ENCODE peak calls at places on chromosomes 6 and 20, in eight cellular contexts. I is HCT116; T is lower lobe of right lung; W is mesenchymal stem cell; Q is right cardiac atrium; Y is CD8-positive, alpha-beta memory T cell; A is GM23338; X is tibial nerve. U is an unnamed sample.
A peak's percentile ranks its signal among the peaks of the same experiment; 100 is the strongest.

GRCh38 chr6:134624781-134625180 is 306.9 kb upstream of the SGK1 start:
- DNase-seq in Q (no peak), X (no peak), W (no peak), Y (no peak), A (no peak), I (no peak), T (no peak), U (no peak)

GRCh38 chr20:3360752-3361151 is 46.7 kb downstream of the DNAAF9 start:
- DNase-seq in T (no peak), Q (no peak), A (no peak), I (no peak), X (no peak), W (no peak), Y (no peak), U (no peak)

GRCh38 chr6:151154418-151154817 is 85.3 kb upstream of the AKAP12 start:
- DNase-seq in Y (no peak), Q (peak; percentile 77), X (no peak), I (no peak), A (no peak), W (peak; percentile 64), T (no peak), U (no peak)

GRCh38 chr6:21831531-21832291 is 238.2 kb downstream of the SOX4 start:
- DNase-seq in I (no peak), A (no peak), T (no peak), W (peak; percentile 33), Y (no peak), Q (no peak), X (no peak), U (no peak)

GRCh38 chr20:50866036-50866685 is 65.1 kb downstream of the ADNP start:
- DNase-seq in X (no peak), I (no peak), Y (no peak), A (no peak), Q (peak; percentile 18), W (no peak), T (no peak), U (peak; percentile 64)

GRCh38 chr20:22438926-22439325 is 145.4 kb downstream of the FOXA2 start:
- DNase-seq in I (peak; percentile 4), Q (no peak), A (peak; percentile 55), X (no peak), W (no peak), T (no peak), Y (no peak), U (no peak)

GRCh38 chr6:87730310-87730709 is 28.3 kb upstream of the AKIRIN2 start:
- DNase-seq in T (no peak), I (no peak), W (no peak), Y (no peak), Q (peak; percentile 80), A (no peak), X (peak; percentile 37), U (no peak)

GRCh38 chr20:764255-764654 is 4.0 kb downstream of the SLC52A3 start:
- DNase-seq in I (no peak), W (no peak), Y (no peak), T (no peak), X (no peak), A (no peak), Q (no peak), U (no peak)

GRCh38 chr6:119137194-119138072 is 59.0 kb upstream of the FAM184A start:
- DNase-seq in I (no peak), T (no peak), Y (no peak), A (no peak), Q (no peak), X (no peak), W (peak; percentile 28), U (no peak)

GRCh38 chr20:51725584-51726176 is 42.5 kb downstream of the ATP9A start:
- DNase-seq in X (no peak), I (no peak), W (no peak), Q (no peak), Y (no peak), T (no peak), A (no peak), U (no peak)

GRCh38 chr6:157229219-157229607 is 94.1 kb downstream of the TMEM242 start:
- DNase-seq in T (no peak), A (peak; percentile 41), Q (no peak), X (no peak), I (no peak), W (no peak), Y (no peak), U (no peak)

GRCh38 chr6:109834131-109834530 is 143.0 kb downstream of the FIG4 start:
- DNase-seq in X (no peak), Y (no peak), I (no peak), T (no peak), Q (no peak), W (no peak), A (no peak), U (no peak)

GRCh38 chr6:47245745-47246371 is 63.8 kb downstream of the TNFRSF21 start:
- DNase-seq in Y (no peak), Q (no peak), A (no peak), T (no peak), W (peak; percentile 36), X (no peak), I (no peak), U (no peak)

GRCh38 chr20:46076806-46077205 is 13.0 kb downstream of the NCOA5 start:
- DNase-seq in T (no peak), Q (no peak), I (no peak), Y (no peak), A (no peak), W (no peak), X (no peak), U (no peak)

GRCh38 chr20:57678340-57678739 is 31.5 kb downstream of the PMEPA1 start:
- DNase-seq in X (no peak), Q (peak; percentile 63), W (no peak), A (no peak), I (no peak), T (no peak), Y (no peak), U (no peak)

GRCh38 chr20:41696428-41696827 is 78.3 kb upstream of the CHD6 start:
- DNase-seq in T (no peak), A (no peak), Y (no peak), X (no peak), W (peak; percentile 6), Q (no peak), I (no peak), U (no peak)

GRCh38 chr20:35394271-35394670 is 17.5 kb downstream of the UQCC1 start:
- DNase-seq in T (no peak), A (no peak), Y (no peak), I (no peak), X (no peak), Q (no peak), W (no peak), U (no peak)

GRCh38 chr6:3748208-3748701 is 3.3 kb downstream of the PXDC1 start:
- DNase-seq in Y (no peak), I (peak; percentile 53), W (peak; percentile 89), T (peak; percentile 70), X (peak; percentile 50), Q (peak; percentile 81), A (peak; percentile 87), U (no peak)

GRCh38 chr6:75171151-75171550 is 34.7 kb downstream of the COL12A1 start:
- DNase-seq in A (no peak), W (no peak), T (no peak), Q (no peak), Y (no peak), I (no peak), X (no peak), U (no peak)
- H3K27ac ChIP-seq in A (no peak overlapping the region), W (no peak overlapping the region), T (no peak overlapping the region), Q (no peak overlapping the region), Y (no peak overlapping the region), I (no peak overlapping the region), X (no peak overlapping the region), U (no peak overlapping the region)

GRCh38 chr6:44049989-44050871 is 77.0 kb downstream of the MRPL14 start:
- DNase-seq in W (peak; percentile 71), I (no peak), Y (no peak), T (peak; percentile 20), X (no peak), A (no peak), Q (no peak), U (peak; percentile 29)
- H3K27ac ChIP-seq in W (no peak overlapping the region), I (no peak overlapping the region), Y (no peak overlapping the region), T (no peak overlapping the region), X (no peak overlapping the region), A (no peak overlapping the region), Q (peak overlapping the region; percentile 39), U (no peak overlapping the region)

GRCh38 chr6:26607434-26608230 is 10.9 kb downstream of the ABT1 start:
- DNase-seq in Y (peak; percentile 64), X (no peak), T (no peak), I (peak; percentile 48), A (peak; percentile 83), W (peak; percentile 73), Q (no peak), U (no peak)
- H3K27ac ChIP-seq in Y (no peak overlapping the region), X (no peak overlapping the region), T (no peak overlapping the region), I (no peak overlapping the region), A (no peak overlapping the region), W (no peak overlapping the region), Q (no peak overlapping the region), U (no peak overlapping the region)

GRCh38 chr20:62873280-62873679 is 11.7 kb upstream of the TCFL5 start:
- DNase-seq in A (no peak), Y (no peak), I (no peak), Q (no peak), X (no peak), W (no peak), T (no peak), U (no peak)

GRCh38 chr20:62874745-62875344 is 13.2 kb upstream of the TCFL5 start:
- DNase-seq in W (peak; percentile 43), T (no peak), A (no peak), Q (no peak), Y (no peak), X (no peak), I (no peak), U (no peak)

GRCh38 chr20:62876826-62877728 is 15.5 kb upstream of the TCFL5 start:
- DNase-seq in I (no peak), Y (no peak), X (peak; percentile 62), A (no peak), W (no peak), Q (peak; percentile 97), T (no peak), U (no peak)

GRCh38 chr20:62876441-62876825 is 14.8 kb upstream of the TCFL5 start:
- DNase-seq in X (no peak), A (no peak), I (no peak), Y (no peak), W (no peak), T (no peak), Q (no peak), U (no peak)

DNA sequence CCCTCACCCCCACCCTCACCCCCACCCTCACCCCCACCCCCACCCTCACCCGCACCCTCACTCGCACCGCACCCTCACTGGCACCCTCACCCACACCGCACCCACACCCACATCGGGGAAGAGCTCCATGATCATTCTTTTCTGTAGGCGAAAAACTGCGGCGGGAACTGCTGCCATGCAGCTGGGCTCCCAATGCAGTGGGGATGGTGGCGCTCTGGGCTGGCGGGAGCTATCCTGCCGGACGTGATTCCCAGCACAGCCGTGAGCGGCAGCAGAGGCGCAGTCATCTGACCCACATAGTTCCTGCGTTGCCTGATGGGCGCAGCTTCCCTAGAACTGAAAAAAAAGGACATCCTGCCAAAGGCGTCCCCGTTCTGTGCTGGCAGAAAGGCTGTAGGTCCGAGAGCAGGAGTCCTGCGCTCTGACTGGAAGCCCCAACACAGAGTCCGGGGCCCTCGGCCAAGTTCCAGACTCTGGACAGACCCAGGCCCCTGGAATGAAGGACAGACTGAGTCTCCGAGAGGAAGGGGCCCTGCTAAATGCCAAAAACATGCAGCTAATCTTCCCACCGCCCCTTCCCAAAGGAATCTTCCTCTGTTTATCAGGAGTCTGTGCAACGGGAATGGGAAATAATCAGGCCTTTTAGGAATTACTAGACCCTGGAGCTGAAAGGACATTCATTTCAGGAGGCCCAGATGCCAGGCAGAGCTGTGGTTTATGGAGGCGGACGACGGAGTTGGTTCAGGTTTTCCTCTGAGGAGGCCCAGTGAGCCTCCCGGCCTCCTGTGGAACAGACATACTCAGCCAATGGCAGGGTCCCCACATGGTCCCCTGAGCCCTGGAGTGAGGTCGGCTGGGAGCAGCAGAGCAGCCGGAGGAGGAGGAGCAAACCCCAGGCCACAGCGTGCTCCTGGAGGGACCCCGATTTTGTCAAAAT is 14.1 kb upstream of the TCFL5 start:
- DNase-seq in Y (no peak), I (peak; percentile 71), W (peak; percentile 89), X (peak; percentile 53), Q (peak; percentile 92), T (peak; percentile 72), A (peak; percentile 85), U (no peak)
- H3K27ac ChIP-seq in Y (peak overlapping the region; percentile 58), I (peak overlapping the region; percentile 77), W (no peak overlapping the region), X (peak overlapping the region; percentile 45), Q (peak overlapping the region; percentile 85), T (peak overlapping the region; percentile 82), A (no peak overlapping the region), U (peak overlapping the region; percentile 67)

U was measured in left lung.